ENCODE peak calls at places on chromosomes 2 and 18, in eight cellular contexts. Y is PC-3; L is PC-9; P is A549; Z is ovary; O is HL-60; C is thyroid gland; D is CD8-positive, alpha-beta T cell. V is an unnamed sample.

GRCh38 chr18:75840131-75840530 is 412.6 kb upstream of the SMIM21 start:
- DNase-seq in D (no peak), Y (no peak), L (no peak), Z (no peak), P (no peak), C (no peak), O (no peak), V (no peak)

GRCh38 chr2:36395866-36396265 is 40.3 kb downstream of the CRIM1 start:
- DNase-seq in Y (no peak), D (no peak), C (no peak), P (no peak), Z (no peak), L (no peak), O (no peak), V (no peak)

GRCh38 chr2:170214309-170214902 is 36.5 kb downstream of the MYO3B start:
- DNase-seq in C (no peak), Z (no peak), L (no peak), Y (no peak), O (no peak), P (no peak), D (no peak), V (no peak)

GRCh38 chr2:100887039-100887578 is 67.2 kb downstream of the NPAS2 start:
- DNase-seq in Y (no peak), L (no peak), D (no peak), O (no peak), C (no peak), Z (no peak), P (no peak), V (no peak)

GRCh38 chr18:76350134-76351025 is 144.7 kb downstream of the ZNF516 start:
- DNase-seq in C (no peak), Z (peak; percentile 49), P (no peak), Y (no peak), D (no peak), L (no peak), O (no peak), V (no peak)

GRCh38 chr2:173090291-173090877 is 14.7 kb downstream of the MAP3K20 start:
- DNase-seq in Z (no peak), Y (no peak), D (no peak), L (no peak), C (peak; percentile 75), O (no peak), P (peak; percentile 52), V (no peak)

GRCh38 chr18:79644006-79644665 is 35.5 kb upstream of the CTDP1 start:
- DNase-seq in D (peak; percentile 75), Y (peak; percentile 75), Z (peak; percentile 77), O (peak; percentile 85), P (peak; percentile 68), L (peak; percentile 53), C (peak; percentile 60), V (peak; percentile 60)

GRCh38 chr2:37561615-37562569 is 109.5 kb downstream of the CDC42EP3 start:
- DNase-seq in L (peak; percentile 85), O (no peak), Z (no peak), P (peak; percentile 83), C (no peak), Y (peak; percentile 96), D (no peak), V (no peak)

GRCh38 chr2:173264603-173265366 is 89.9 kb upstream of the CDCA7 start:
- DNase-seq in O (peak; percentile 91), L (no peak), D (no peak), C (no peak), P (no peak), Z (no peak), Y (no peak), V (no peak)

GRCh38 chr2:181231151-181231550 is 226.0 kb upstream of the ITGA4 start:
- DNase-seq in L (no peak), Z (no peak), Y (peak; percentile 20), O (no peak), D (no peak), C (no peak), P (peak; percentile 2), V (no peak)

GRCh38 chr2:222907790-222908431 is 47.1 kb downstream of the ACSL3 start:
- DNase-seq in P (no peak), D (no peak), O (no peak), Z (no peak), L (no peak), Y (no peak), C (no peak), V (no peak)

GRCh38 chr2:158501301-158501700 is 44.5 kb downstream of the PKP4 start:
- DNase-seq in C (peak; percentile 91), Z (no peak), Y (no peak), O (no peak), P (no peak), L (no peak), D (no peak), V (peak; percentile 35)

GRCh38 chr18:9736942-9737813 is 29.1 kb downstream of the RAB31 start:
- DNase-seq in Y (peak; percentile 85), C (no peak), O (no peak), D (no peak), P (no peak), Z (no peak), L (peak; percentile 82), V (no peak)

GRCh38 chr2:218218409-218219185 is 1.6 kb downstream of the ARPC2 start:
- DNase-seq in Y (no peak), D (peak; percentile 22), O (peak; percentile 54), L (no peak), Z (no peak), P (no peak), C (no peak), V (no peak)

GRCh38 chr2:9251154-9252001 is 44.8 kb downstream of the ASAP2 start:
- DNase-seq in Z (no peak), Y (peak; percentile 79), L (peak; percentile 94), P (peak; percentile 81), D (no peak), C (no peak), O (no peak), V (peak; percentile 40)

GRCh38 chr2:68458962-68459361 is 8.1 kb downstream of the FBXO48 start:
- DNase-seq in C (no peak), Z (no peak), D (no peak), L (no peak), O (no peak), Y (peak; percentile 34), P (no peak), V (no peak)

GRCh38 chr18:36580266-36580665 is 248.5 kb downstream of the TPGS2 start:
- DNase-seq in D (no peak), C (no peak), P (no peak), L (no peak), Z (peak; percentile 42), O (no peak), Y (no peak), V (no peak)

GRCh38 chr2:100235098-100235497 is 87.2 kb downstream of the LONRF2 start:
- DNase-seq in C (no peak), L (no peak), Y (peak; percentile 53), Z (no peak), P (no peak), O (no peak), D (peak; percentile 31), V (peak; percentile 25)

GRCh38 chr2:74816540-74817331 is 17.2 kb upstream of the HK2 start:
- DNase-seq in L (no peak), D (no peak), C (peak; percentile 40), O (peak; percentile 59), P (no peak), Y (no peak), Z (no peak), V (no peak)

GRCh38 chr2:143732076-143732475 is 602.9 kb downstream of the ARHGAP15 start:
- DNase-seq in C (no peak), Z (no peak), O (no peak), L (no peak), D (no peak), Y (peak; percentile 77), P (peak; percentile 4), V (no peak)

GRCh38 chr2:9258953-9259399 is 52.4 kb downstream of the ASAP2 start:
- DNase-seq in O (no peak), D (no peak), P (no peak), L (no peak), C (no peak), Z (no peak), Y (no peak), V (no peak)

GRCh38 chr2:168155680-168156079 is 91.7 kb downstream of the STK39 start:
- DNase-seq in O (no peak), Z (no peak), D (no peak), P (no peak), C (no peak), L (peak; percentile 66), Y (no peak), V (no peak)

GRCh38 chr2:45120546-45120945 is 111.3 kb upstream of the SIX2 start:
- DNase-seq in P (no peak), O (no peak), D (no peak), Z (no peak), L (peak; percentile 78), Y (peak; percentile 66), C (peak; percentile 54), V (no peak)
- H3K27ac ChIP-seq in P (no peak overlapping the region), O (no peak overlapping the region), D (no peak overlapping the region), Z (no peak overlapping the region), L (peak overlapping the region; percentile 85), Y (peak overlapping the region; percentile 84), C (peak overlapping the region; percentile 42), V (no peak overlapping the region)

GRCh38 chr2:11853197-11853588 is 106.8 kb downstream of the LPIN1 start:
- DNase-seq in C (no peak), L (no peak), D (no peak), P (no peak), Z (no peak), Y (no peak), O (no peak), V (no peak)
- H3K27ac ChIP-seq in C (no peak overlapping the region), L (no peak overlapping the region), D (no peak overlapping the region), P (no peak overlapping the region), Z (no peak overlapping the region), Y (no peak overlapping the region), O (no peak overlapping the region), V (no peak overlapping the region)

GRCh38 chr2:216423071-216423470 is 10.8 kb downstream of the SMARCAL1 start:
- DNase-seq in L (no peak), C (no peak), Z (no peak), O (no peak), P (no peak), Y (no peak), D (no peak), V (no peak)
- H3K27ac ChIP-seq in L (no peak overlapping the region), C (no peak overlapping the region), Z (no peak overlapping the region), O (no peak overlapping the region), P (no peak overlapping the region), Y (no peak overlapping the region), D (no peak overlapping the region), V (no peak overlapping the region)

GRCh38 chr18:50967714-50968661 is at the start of gene ELAC1:
- DNase-seq in D (peak; percentile 66), Z (peak; percentile 81), Y (peak; percentile 65), O (peak; percentile 74), P (peak; percentile 82), C (peak; percentile 82), L (peak; percentile 57), V (peak; percentile 83)

GRCh38 chr18:50973367-50974126 is 5.7 kb downstream of the ELAC1 start:
- DNase-seq in C (peak; percentile 44), Y (peak; percentile 70), L (peak; percentile 71), O (no peak), Z (no peak), D (no peak), P (peak; percentile 47), V (no peak)

GRCh38 chr18:50970006-50970405 is 2.2 kb downstream of the ELAC1 start:
- DNase-seq in L (peak; percentile 49), P (no peak), Z (no peak), D (no peak), C (peak; percentile 94), O (no peak), Y (peak; percentile 37), V (peak; percentile 82)

DNA sequence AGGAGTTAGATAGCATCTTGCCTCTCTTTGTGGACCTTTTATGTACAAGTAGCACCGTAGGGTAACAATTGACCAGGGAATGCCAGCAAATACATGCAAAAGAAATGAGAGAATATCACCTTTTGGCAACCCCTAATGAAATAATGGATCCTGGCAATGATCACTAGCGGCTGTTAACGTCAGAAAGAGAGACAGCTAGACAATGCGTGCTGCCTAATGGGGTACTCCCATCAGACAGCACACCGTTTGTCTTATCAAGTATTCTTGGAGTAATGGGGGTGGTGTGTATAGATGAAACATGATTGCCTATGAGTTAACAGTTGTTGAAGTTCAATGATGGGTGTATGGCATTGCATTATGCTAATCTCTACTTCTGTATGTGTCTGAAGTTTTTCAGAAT is 1.6 kb downstream of the ELAC1 start:
- DNase-seq in Y (no peak), D (no peak), O (no peak), P (no peak), C (no peak), L (no peak), Z (no peak), V (no peak)
- H3K27ac ChIP-seq in Y (no peak overlapping the region), D (no peak overlapping the region), O (no peak overlapping the region), P (no peak overlapping the region), C (peak overlapping the region; percentile 11), L (no peak overlapping the region), Z (no peak overlapping the region), V (peak overlapping the region; percentile 100)

V was measured in stomach.